ENCODE peak calls at places on chromosomes 12 and 14, in six cellular contexts. One of them, this sample, is unnamed. For H3K4me1, the result is how much of the 10 kb centered on the place peaks cover.

GRCh38 chr14:87935895-87936294 is 57.1 kb downstream of the GALC start:
- DNase-seq in breast epithelium: no peak
- DNase-seq in heart right ventricle: no peak
- DNase-seq in endothelial cell of umbilical vein: no peak
- DNase-seq in tibial nerve: no peak
- DNase-seq in GM23248: no peak
- DNase-seq in this sample: no peak

GRCh38 chr12:65638324-65638723 is 186.0 kb upstream of the HMGA2 start:
- DNase-seq in endothelial cell of umbilical vein: no peak
- DNase-seq in breast epithelium: no peak
- DNase-seq in heart right ventricle: no peak
- DNase-seq in tibial nerve: no peak
- DNase-seq in GM23248: no peak
- DNase-seq in this sample: no peak

GRCh38 chr14:106657460-106657859 is 1131.1 kb downstream of the TMEM121 start:
- DNase-seq in tibial nerve: no peak
- DNase-seq in heart right ventricle: no peak
- DNase-seq in breast epithelium: no peak
- DNase-seq in GM23248: no peak
- DNase-seq in endothelial cell of umbilical vein: no peak
- DNase-seq in this sample: no peak

GRCh38 chr12:132713123-132713522 is 2.5 kb downstream of the PGAM5 start:
- DNase-seq in heart right ventricle: no peak
- DNase-seq in GM23248: no peak
- DNase-seq in breast epithelium: no peak
- DNase-seq in tibial nerve: no peak
- DNase-seq in endothelial cell of umbilical vein: no peak
- DNase-seq in this sample: no peak

GRCh38 chr12:8648598-8649205 is 13.9 kb downstream of the MFAP5 start:
- DNase-seq in breast epithelium: no peak
- DNase-seq in GM23248: no peak
- DNase-seq in endothelial cell of umbilical vein: no peak
- DNase-seq in heart right ventricle: no peak
- DNase-seq in tibial nerve: no peak
- DNase-seq in this sample: no peak

GRCh38 chr14:23068792-23069412 is 11.6 kb upstream of the CDH24 start:
- DNase-seq in breast epithelium: peak
- DNase-seq in tibial nerve: peak
- DNase-seq in GM23248: peak
- DNase-seq in heart right ventricle: no peak
- DNase-seq in endothelial cell of umbilical vein: peak
- DNase-seq in this sample: peak

GRCh38 chr14:68730811-68731425 is 61.9 kb downstream of the ZFP36L1 start:
- DNase-seq in GM23248: no peak
- DNase-seq in heart right ventricle: no peak
- DNase-seq in endothelial cell of umbilical vein: no peak
- DNase-seq in tibial nerve: no peak
- DNase-seq in breast epithelium: no peak
- DNase-seq in this sample: no peak

GRCh38 chr12:52566847-52567291 is 6.8 kb downstream of the KRT74 start:
- DNase-seq in GM23248: no peak
- DNase-seq in tibial nerve: no peak
- DNase-seq in breast epithelium: no peak
- DNase-seq in endothelial cell of umbilical vein: no peak
- DNase-seq in heart right ventricle: peak
- DNase-seq in this sample: no peak

GRCh38 chr14:106094654-106095189 is 568.3 kb downstream of the TMEM121 start:
- DNase-seq in endothelial cell of umbilical vein: no peak
- DNase-seq in tibial nerve: no peak
- DNase-seq in breast epithelium: no peak
- DNase-seq in GM23248: no peak
- DNase-seq in heart right ventricle: no peak
- DNase-seq in this sample: no peak

GRCh38 chr12:130070017-130070653 is 92.1 kb upstream of the FZD10 start:
- DNase-seq in breast epithelium: peak
- DNase-seq in heart right ventricle: no peak
- DNase-seq in endothelial cell of umbilical vein: no peak
- DNase-seq in tibial nerve: peak
- DNase-seq in GM23248: no peak
- DNase-seq in this sample: no peak

GRCh38 chr12:124750787-124751471 is 112.7 kb downstream of the SCARB1 start:
- DNase-seq in tibial nerve: no peak
- DNase-seq in heart right ventricle: no peak
- DNase-seq in endothelial cell of umbilical vein: no peak
- DNase-seq in breast epithelium: no peak
- DNase-seq in GM23248: no peak
- DNase-seq in this sample: no peak

GRCh38 chr12:131828671-131829350 is 618 bp downstream of the MMP17 start:
- DNase-seq in GM23248: peak
- DNase-seq in endothelial cell of umbilical vein: no peak
- DNase-seq in heart right ventricle: no peak
- DNase-seq in tibial nerve: no peak
- DNase-seq in breast epithelium: no peak
- DNase-seq in this sample: no peak

GRCh38 chr12:43291516-43291915 is 260.5 kb downstream of the ADAMTS20 start:
- DNase-seq in heart right ventricle: no peak
- DNase-seq in endothelial cell of umbilical vein: peak
- DNase-seq in GM23248: peak
- DNase-seq in breast epithelium: no peak
- DNase-seq in tibial nerve: no peak
- DNase-seq in this sample: no peak

GRCh38 chr14:55505846-55506245 is 65.4 kb upstream of the TBPL2 start:
- DNase-seq in heart right ventricle: no peak
- DNase-seq in breast epithelium: no peak
- DNase-seq in GM23248: no peak
- DNase-seq in endothelial cell of umbilical vein: no peak
- DNase-seq in tibial nerve: no peak
- DNase-seq in this sample: no peak

GRCh38 chr14:64536488-64537245 is 3.9 kb upstream of the HSPA2 start:
- DNase-seq in breast epithelium: no peak
- DNase-seq in heart right ventricle: no peak
- DNase-seq in GM23248: peak
- DNase-seq in tibial nerve: no peak
- DNase-seq in endothelial cell of umbilical vein: no peak
- DNase-seq in this sample: no peak

GRCh38 chr12:13440844-13441243 is 244.3 kb downstream of the EMP1 start:
- DNase-seq in endothelial cell of umbilical vein: no peak
- DNase-seq in heart right ventricle: no peak
- DNase-seq in breast epithelium: no peak
- DNase-seq in GM23248: no peak
- DNase-seq in tibial nerve: no peak
- DNase-seq in this sample: no peak

GRCh38 chr14:67059576-67059975 is 129.7 kb upstream of the GARIN2 start:
- DNase-seq in endothelial cell of umbilical vein: no peak
- DNase-seq in heart right ventricle: no peak
- DNase-seq in breast epithelium: no peak
- DNase-seq in tibial nerve: no peak
- DNase-seq in GM23248: no peak
- DNase-seq in this sample: no peak

GRCh38 chr14:22438742-22439141 is 150.3 kb downstream of the DAD1 start:
- DNase-seq in breast epithelium: no peak
- DNase-seq in endothelial cell of umbilical vein: no peak
- DNase-seq in GM23248: no peak
- DNase-seq in heart right ventricle: no peak
- DNase-seq in tibial nerve: no peak
- DNase-seq in this sample: no peak

GRCh38 chr12:110168732-110169455 is 44.7 kb downstream of the IFT81 start:
- DNase-seq in tibial nerve: no peak
- DNase-seq in GM23248: no peak
- DNase-seq in heart right ventricle: no peak
- DNase-seq in endothelial cell of umbilical vein: no peak
- DNase-seq in breast epithelium: no peak
- DNase-seq in this sample: no peak
- H3K4me1 ChIP-seq in tibial nerve: under half
- H3K4me1 ChIP-seq in GM23248: under half
- H3K4me1 ChIP-seq in heart right ventricle: under half
- H3K4me1 ChIP-seq in endothelial cell of umbilical vein: under half
- H3K4me1 ChIP-seq in breast epithelium: under half
- H3K4me1 ChIP-seq in this sample: under half

GRCh38 chr12:57518176-57518919 is 2.0 kb downstream of the DDIT3 start:
- DNase-seq in heart right ventricle: no peak
- DNase-seq in GM23248: peak
- DNase-seq in breast epithelium: no peak
- DNase-seq in endothelial cell of umbilical vein: no peak
- DNase-seq in tibial nerve: no peak
- DNase-seq in this sample: no peak

GRCh38 chr12:57519758-57520007 is 631 bp downstream of the DDIT3 start:
- DNase-seq in endothelial cell of umbilical vein: no peak
- DNase-seq in GM23248: no peak
- DNase-seq in tibial nerve: no peak
- DNase-seq in breast epithelium: peak
- DNase-seq in heart right ventricle: no peak
- DNase-seq in this sample: peak

GRCh38 chr12:57517187-57517586 is 3.1 kb downstream of the DDIT3 start:
- DNase-seq in heart right ventricle: no peak
- DNase-seq in endothelial cell of umbilical vein: peak
- DNase-seq in tibial nerve: no peak
- DNase-seq in GM23248: peak
- DNase-seq in breast epithelium: no peak
- DNase-seq in this sample: no peak

GRCh38 chr12:57520008-57520726 is at the start of gene DDIT3:
- DNase-seq in heart right ventricle: peak
- DNase-seq in GM23248: peak
- DNase-seq in tibial nerve: peak
- DNase-seq in breast epithelium: peak
- DNase-seq in endothelial cell of umbilical vein: peak
- DNase-seq in this sample: peak

DNA sequence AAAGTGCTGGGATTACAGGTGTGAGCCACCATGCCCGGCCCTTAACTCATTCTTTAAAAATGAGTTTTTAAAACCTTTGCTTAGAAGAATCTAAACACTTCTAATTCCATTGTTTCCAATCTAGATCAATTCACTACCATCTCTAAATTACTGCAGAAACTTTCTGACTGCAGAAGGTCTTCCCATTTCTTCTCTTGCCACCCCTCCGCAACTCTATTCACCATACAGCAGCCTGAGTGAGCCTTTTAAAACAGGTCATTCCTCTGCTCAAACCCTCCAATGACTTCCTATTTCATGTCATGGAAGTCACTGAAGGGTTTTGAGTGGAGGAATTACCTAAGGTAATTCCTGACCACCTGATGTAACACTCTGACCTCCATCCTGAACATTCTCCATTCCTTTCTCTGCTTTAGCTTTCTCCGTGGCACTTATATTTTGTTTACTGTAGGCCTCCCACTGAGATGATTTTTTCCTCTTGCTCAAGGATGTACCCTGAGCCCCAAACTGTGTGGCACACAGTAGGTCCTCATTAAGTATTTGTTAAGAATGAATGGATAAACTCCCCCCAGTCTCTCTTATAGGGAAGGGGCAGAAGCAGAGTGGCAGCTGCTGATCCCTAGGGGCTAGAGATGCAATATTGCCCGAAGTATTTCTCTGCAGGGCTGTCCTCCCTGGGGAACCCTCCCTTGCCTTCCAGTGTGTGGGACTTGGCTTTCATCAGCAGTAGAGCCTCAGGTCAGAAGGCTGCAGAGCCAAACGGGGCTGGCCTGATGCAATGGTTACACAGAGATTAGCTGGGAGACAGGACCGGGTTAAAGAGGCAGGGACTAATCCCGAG is 1.2 kb downstream of the DDIT3 start:
- DNase-seq in breast epithelium: peak
- DNase-seq in GM23248: peak
- DNase-seq in heart right ventricle: no peak
- DNase-seq in tibial nerve: no peak
- DNase-seq in endothelial cell of umbilical vein: no peak
- DNase-seq in this sample: peak
- H3K4me1 ChIP-seq in breast epithelium: under half
- H3K4me1 ChIP-seq in GM23248: under half
- H3K4me1 ChIP-seq in heart right ventricle: under half
- H3K4me1 ChIP-seq in tibial nerve: under half
- H3K4me1 ChIP-seq in endothelial cell of umbilical vein: under half
- H3K4me1 ChIP-seq in this sample: under half

DNA sequence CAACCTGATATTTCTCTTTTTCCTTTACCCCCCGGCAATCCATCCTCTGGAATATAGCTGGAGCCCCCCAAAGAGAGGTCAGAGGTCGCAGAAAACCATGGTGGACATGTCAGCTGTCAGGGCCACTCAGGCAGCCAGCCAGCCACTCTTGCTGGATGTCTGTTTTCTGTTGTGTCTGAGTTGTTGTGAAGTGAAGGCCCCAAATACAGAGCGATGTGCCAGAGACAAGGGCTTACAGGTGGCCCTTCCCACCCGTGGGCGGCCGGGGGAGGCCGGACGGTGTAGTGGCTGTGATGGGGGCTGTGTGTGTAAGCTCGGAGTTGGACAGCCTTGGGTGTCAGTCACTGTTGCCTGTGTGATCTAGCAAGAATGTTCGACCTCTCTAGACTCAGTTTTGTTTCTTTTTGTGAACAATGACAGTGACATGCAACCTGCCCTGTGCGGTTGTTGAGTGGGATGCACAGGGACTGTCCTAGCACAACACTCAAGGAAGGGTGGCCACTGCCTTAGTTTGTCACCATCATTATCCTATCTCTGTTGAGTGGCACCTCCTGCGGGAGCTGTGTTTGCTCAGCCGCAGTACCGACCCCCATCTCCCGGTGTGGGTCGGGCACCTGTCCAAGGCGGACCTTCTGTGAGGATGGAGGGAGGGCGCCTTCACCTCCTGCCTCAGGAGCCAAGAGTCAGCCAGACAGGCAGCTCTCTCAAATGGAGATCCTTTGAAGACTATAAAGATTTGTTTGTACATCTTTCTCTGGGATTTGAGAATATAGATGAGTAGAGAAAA is 141.9 kb downstream of the TSPAN9 start:
- DNase-seq in heart right ventricle: no peak
- DNase-seq in GM23248: no peak
- DNase-seq in endothelial cell of umbilical vein: no peak
- DNase-seq in breast epithelium: no peak
- DNase-seq in tibial nerve: no peak
- DNase-seq in this sample: no peak
- H3K4me1 ChIP-seq in heart right ventricle: half or more
- H3K4me1 ChIP-seq in GM23248: under half
- H3K4me1 ChIP-seq in endothelial cell of umbilical vein: under half
- H3K4me1 ChIP-seq in breast epithelium: under half
- H3K4me1 ChIP-seq in tibial nerve: under half
- H3K4me1 ChIP-seq in this sample: under half

DNA sequence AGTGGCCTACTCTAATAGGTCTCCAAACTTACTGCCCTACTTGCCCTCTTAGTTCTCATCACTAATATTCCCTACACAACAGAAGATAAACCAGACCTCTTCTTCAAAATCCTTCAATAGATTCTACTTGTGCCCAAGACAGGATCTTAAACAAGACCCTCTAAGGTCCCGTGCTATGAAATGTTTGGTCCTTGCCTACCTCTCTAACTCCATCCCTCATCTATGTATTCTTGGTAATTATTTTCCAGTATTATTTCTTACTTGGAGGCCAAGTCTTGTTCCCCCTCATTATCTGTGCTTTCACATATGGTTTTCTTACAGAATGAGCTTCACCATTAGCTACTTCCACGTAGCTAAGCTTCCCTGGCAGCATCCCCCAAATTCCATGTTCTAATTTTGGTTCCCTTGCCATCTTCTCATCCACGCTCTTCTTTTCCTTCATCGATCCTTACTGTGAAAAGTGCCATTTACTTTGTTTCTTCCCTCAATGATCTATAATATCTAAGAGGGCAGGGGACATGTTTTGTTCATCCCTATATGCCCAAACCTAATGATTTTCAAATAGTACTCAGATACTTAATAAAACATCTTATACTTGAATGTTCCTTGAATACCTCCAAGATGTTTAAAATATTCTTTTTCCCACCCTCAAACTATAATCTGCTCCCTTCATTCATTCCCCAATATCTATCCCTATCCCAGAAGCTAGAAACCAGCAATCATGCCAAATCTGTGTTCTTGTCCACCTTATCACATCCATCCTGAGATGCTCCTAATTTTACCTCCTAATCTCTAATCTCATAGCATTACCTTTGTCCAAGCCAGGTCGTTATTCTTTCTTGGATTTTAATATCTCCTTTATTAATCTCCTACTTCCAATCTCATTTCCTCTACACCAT is 10.1 kb downstream of the HNRNPC start:
- DNase-seq in endothelial cell of umbilical vein: no peak
- DNase-seq in breast epithelium: no peak
- DNase-seq in GM23248: no peak
- DNase-seq in tibial nerve: no peak
- DNase-seq in heart right ventricle: no peak
- DNase-seq in this sample: no peak
- H3K4me1 ChIP-seq in endothelial cell of umbilical vein: under half
- H3K4me1 ChIP-seq in breast epithelium: under half
- H3K4me1 ChIP-seq in GM23248: half or more
- H3K4me1 ChIP-seq in tibial nerve: half or more
- H3K4me1 ChIP-seq in heart right ventricle: half or more
- H3K4me1 ChIP-seq in this sample: under half

This sample was measured in uterus.